ENCODE peak calls at places on chromosome 11, in ten cellular contexts. K is naive thymus-derived CD4-positive, alpha-beta T cell; V is H1; U is activated naive CD4-positive, alpha-beta T cell treated with anti-CD3 and anti-CD28 coated beads, Interleukin-2, amount 50 U/mL, for 16 hours; X is cardiac muscle cell; T is NCI-H1417; C is ACHN; P is pons; S is H9; B is sciatic nerve. O is an unnamed sample.

GRCh38 chr11:12200359-12201015 is 90.1 kb downstream of the MICAL2 start:
- DNase-seq in P (no peak), K (no peak), S (no peak), B (no peak), X (peak), C (no peak), V (no peak), U (no peak), T (peak), O (no peak)

GRCh38 chr11:61766353-61766841 is 14.0 kb downstream of the MYRF start:
- DNase-seq in S (no peak), P (no peak), X (no peak), V (no peak), C (no peak), U (no peak), B (no peak), T (no peak), K (no peak), O (peak)

GRCh38 chr11:73971175-73971719 is 11.4 kb downstream of the UCP2 start:
- DNase-seq in U (no peak), X (no peak), C (no peak), T (no peak), K (no peak), V (no peak), B (no peak), S (no peak), P (no peak), O (no peak)

GRCh38 chr11:58912124-58912523 is 27.2 kb upstream of the GLYATL1 start:
- DNase-seq in X (no peak), C (peak), B (no peak), T (no peak), S (no peak), P (no peak), K (no peak), U (no peak), V (no peak), O (no peak)

GRCh38 chr11:22554221-22554620 is 71.4 kb downstream of the FANCF start:
- DNase-seq in P (no peak), V (no peak), T (no peak), U (no peak), S (no peak), B (no peak), K (no peak), C (no peak), X (no peak), O (no peak)

GRCh38 chr11:70135142-70136132 is 57.3 kb downstream of the ANO1 start:
- DNase-seq in B (no peak), C (no peak), S (no peak), X (peak), T (peak), P (no peak), V (no peak), K (no peak), U (no peak), O (no peak)

GRCh38 chr11:55172734-55173415 is 89.1 kb upstream of the TRIM48 start:
- DNase-seq in S (no peak), V (no peak), T (no peak), X (no peak), K (no peak), P (no peak), C (no peak), B (no peak), U (no peak), O (no peak)

GRCh38 chr11:131886201-131886600 is 515.8 kb downstream of the NTM start:
- DNase-seq in U (no peak), X (peak), S (no peak), P (no peak), C (no peak), B (no peak), V (no peak), T (no peak), K (no peak), O (no peak)

GRCh38 chr11:76444065-76444383 is 794 bp upstream of the EMSY start:
- DNase-seq in K (no peak), S (no peak), C (no peak), U (no peak), T (no peak), V (no peak), X (no peak), P (no peak), B (no peak), O (no peak)

GRCh38 chr11:119318240-119319135 is 1.6 kb upstream of the MCAM start:
- DNase-seq in S (peak), T (no peak), X (peak), C (no peak), B (no peak), V (no peak), P (no peak), U (no peak), K (no peak), O (peak)

GRCh38 chr11:113577356-113578163 is 102.4 kb upstream of the DRD2 start:
- DNase-seq in K (no peak), V (no peak), B (no peak), X (no peak), P (no peak), U (no peak), T (peak), S (peak), C (no peak), O (peak)

GRCh38 chr11:110174645-110175310 is 81.6 kb downstream of the ZC3H12C start:
- DNase-seq in C (peak), P (no peak), S (no peak), V (no peak), U (no peak), T (no peak), K (no peak), X (peak), B (no peak), O (no peak)

GRCh38 chr11:111913997-111914396 is 1.5 kb downstream of the HSPB2 start:
- DNase-seq in X (peak), B (peak), T (no peak), P (peak), S (no peak), C (peak), V (no peak), K (no peak), U (no peak), O (no peak)

GRCh38 chr11:46210133-46210636 is 67.3 kb upstream of the CREB3L1 start:
- DNase-seq in X (peak), V (no peak), U (no peak), K (no peak), T (no peak), P (no peak), C (no peak), B (no peak), S (no peak), O (no peak)

GRCh38 chr11:35281169-35281591 is 138.2 kb downstream of the SLC1A2 start:
- DNase-seq in P (no peak), V (no peak), S (no peak), U (no peak), T (no peak), B (no peak), K (no peak), X (no peak), C (no peak), O (no peak)

GRCh38 chr11:119372260-119373058 is 9.0 kb downstream of the USP2 start:
- DNase-seq in U (no peak), B (no peak), K (no peak), V (no peak), P (no peak), T (no peak), S (peak), X (no peak), C (no peak), O (no peak)

GRCh38 chr11:116052603-116053537 is 548.7 kb upstream of the CADM1 start:
- DNase-seq in U (no peak), T (no peak), S (peak), V (no peak), P (no peak), C (no peak), B (no peak), K (no peak), X (no peak), O (no peak)

GRCh38 chr11:66020212-66020611 is 6.1 kb downstream of the CATSPER1 start:
- DNase-seq in P (no peak), X (no peak), K (no peak), T (no peak), V (no peak), S (no peak), B (no peak), C (no peak), U (no peak), O (no peak)

GRCh38 chr11:95456704-95457491 is 225.9 kb upstream of the SESN3 start:
- DNase-seq in T (no peak), K (no peak), P (no peak), V (no peak), B (no peak), X (peak), U (no peak), S (no peak), C (no peak), O (no peak)

GRCh38 chr11:12461516-12461915 is 84.1 kb downstream of the PARVA start:
- DNase-seq in X (no peak), C (no peak), S (no peak), B (no peak), V (no peak), K (no peak), U (no peak), P (no peak), T (peak), O (no peak)

GRCh38 chr11:87645626-87646025 is 529.6 kb downstream of the RAB38 start:
- DNase-seq in V (no peak), T (no peak), C (no peak), B (no peak), U (no peak), K (no peak), P (no peak), S (no peak), X (no peak), O (no peak)

GRCh38 chr11:33063326-33063775 is 24.0 kb downstream of the TCP11L1 start:
- DNase-seq in S (no peak), B (no peak), K (no peak), P (peak), T (no peak), U (no peak), C (no peak), V (no peak), X (peak), O (no peak)

GRCh38 chr11:15258433-15259350 is 144.0 kb downstream of the INSC start:
- DNase-seq in K (no peak), T (peak), U (no peak), C (peak), X (peak), P (peak), S (no peak), B (no peak), V (no peak), O (peak)

GRCh38 chr11:75505966-75506692 is 19.6 kb downstream of the GDPD5 start:
- DNase-seq in T (no peak), S (no peak), C (no peak), P (peak), V (no peak), K (no peak), U (no peak), B (no peak), X (peak), O (no peak)